ENCODE peak calls at places on chromosome 5, in six cellular contexts. E, F, A, C, U and Q are unnamed samples.

GRCh38 chr5:125410501-125411162 is 664.2 kb upstream of the ZNF608 start:
- DNase-seq in F (peak), A (no peak), U (no peak), E (no peak), C (peak), Q (no peak)

GRCh38 chr5:79689541-79690466 is at the start of gene CMYA5:
- DNase-seq in U (no peak), A (no peak), F (no peak), E (no peak), C (peak), Q (no peak)

GRCh38 chr5:179803651-179804598 is 2.7 kb downstream of the MGAT4B start:
- DNase-seq in A (no peak), F (peak), C (no peak), E (no peak), U (peak), Q (peak)

GRCh38 chr5:179974946-179975712 is 67.4 kb upstream of the TBC1D9B start:
- DNase-seq in E (no peak), A (no peak), F (peak), C (peak), U (peak), Q (peak)

GRCh38 chr5:62640437-62640836 is 61.8 kb downstream of the LRRC70 start:
- DNase-seq in U (no peak), C (no peak), A (no peak), F (no peak), E (no peak), Q (no peak)

GRCh38 chr5:111697881-111698757 is 58.9 kb downstream of the NREP start:
- DNase-seq in A (no peak), E (no peak), F (peak), C (peak), U (no peak), Q (no peak)

GRCh38 chr5:34511915-34512314 is 144.2 kb upstream of the RAI14 start:
- DNase-seq in F (no peak), E (no peak), C (no peak), U (no peak), A (peak), Q (no peak)

GRCh38 chr5:103041071-103041676 is 78.8 kb downstream of the GIN1 start:
- DNase-seq in U (peak), F (peak), C (peak), A (no peak), E (no peak), Q (no peak)

GRCh38 chr5:134249469-134250379 is 23.9 kb upstream of the PPP2CA start:
- DNase-seq in F (peak), A (peak), E (no peak), C (peak), U (no peak), Q (no peak)

GRCh38 chr5:68458416-68458815 is 242.9 kb downstream of the PIK3R1 start:
- DNase-seq in U (no peak), E (no peak), A (no peak), C (no peak), F (no peak), Q (no peak)